ENCODE peak calls at places on chromosomes 7 and 10, in ten cellular contexts. Y, B, R, V, L, F, J, M, Z and G are unnamed samples.

GRCh38 chr10:103197177-103197576 is 4.1 kb upstream of the NT5C2 start:
- DNase-seq in Y (no peak), B (no peak), V (peak; percentile 82), R (peak; percentile 51), L (no peak), J (peak; percentile 62), F (no peak), Z (peak; percentile 67), M (no peak), G (peak; percentile 68)

GRCh38 chr7:27183682-27184341 is 1.2 kb downstream of the HOXA11 start:
- DNase-seq in J (no peak), R (no peak), M (no peak), Y (no peak), B (peak; percentile 29), F (no peak), V (no peak), L (no peak), Z (no peak), G (no peak)

GRCh38 chr10:3825244-3825643 is 40.2 kb upstream of the KLF6 start:
- DNase-seq in R (peak; percentile 61), F (no peak), V (peak; percentile 77), J (no peak), Y (no peak), B (no peak), L (no peak), Z (peak; percentile 84), M (no peak), G (no peak)

GRCh38 chr10:49157229-49157628 is 23.4 kb upstream of the FAM170B start:
- DNase-seq in F (no peak), Y (no peak), Z (no peak), R (no peak), L (no peak), M (no peak), J (no peak), B (no peak), V (no peak), G (no peak)

GRCh38 chr10:132663666-132664365 is 122.1 kb downstream of the NKX6-2 start:
- DNase-seq in M (no peak), J (no peak), R (no peak), F (no peak), B (no peak), V (no peak), Y (no peak), L (no peak), Z (peak; percentile 20), G (no peak)

GRCh38 chr10:12459338-12459737 is 110.0 kb downstream of the CAMK1D start:
- DNase-seq in Z (no peak), R (no peak), V (no peak), B (no peak), Y (no peak), M (no peak), F (no peak), J (no peak), L (no peak), G (no peak)

GRCh38 chr10:98212204-98212603 is 55.8 kb downstream of the LOXL4 start:
- DNase-seq in B (no peak), F (no peak), M (no peak), J (no peak), L (no peak), Z (no peak), V (no peak), R (no peak), Y (no peak), G (no peak)

GRCh38 chr10:93573051-93573909 is 6.8 kb downstream of the FFAR4 start:
- DNase-seq in Y (no peak), L (no peak), R (peak; percentile 20), F (no peak), M (no peak), B (no peak), V (no peak), Z (no peak), J (peak; percentile 12), G (no peak)

GRCh38 chr10:121510201-121510771 is 88.0 kb downstream of the FGFR2 start:
- DNase-seq in F (no peak), L (no peak), R (no peak), B (no peak), Z (no peak), V (peak; percentile 15), M (no peak), J (no peak), Y (no peak), G (no peak)

GRCh38 chr7:322111-322671 is 32.2 kb downstream of the FOXL3 start:
- DNase-seq in B (peak; percentile 85), F (peak; percentile 88), L (no peak), V (peak; percentile 70), J (peak; percentile 48), R (peak; percentile 73), Y (peak; percentile 51), M (peak; percentile 89), Z (peak; percentile 85), G (peak; percentile 64)

GRCh38 chr7:109407756-109408155 is 838.1 kb downstream of the DNAJB9 start:
- DNase-seq in L (no peak), Y (no peak), F (no peak), R (no peak), J (no peak), Z (no peak), B (no peak), V (no peak), M (no peak), G (no peak)

GRCh38 chr10:12909836-12910185 is 91.7 kb downstream of the CCDC3 start:
- DNase-seq in V (no peak), J (no peak), L (no peak), B (no peak), R (no peak), Y (no peak), F (no peak), M (no peak), Z (no peak), G (no peak)

GRCh38 chr10:68105820-68106219 is 3.5 kb upstream of the MYPN start:
- DNase-seq in M (no peak), L (no peak), V (peak; percentile 61), R (no peak), B (no peak), Z (peak; percentile 60), F (no peak), Y (no peak), J (no peak), G (no peak)

GRCh38 chr10:32065871-32066270 is 9.6 kb upstream of the KIF5B start:
- DNase-seq in Y (no peak), J (no peak), M (no peak), R (no peak), Z (no peak), F (no peak), L (no peak), B (no peak), V (peak; percentile 5), G (no peak)

GRCh38 chr7:43650457-43651052 is 67.6 kb downstream of the STK17A start:
- DNase-seq in F (no peak), M (peak; percentile 19), L (no peak), R (no peak), Z (no peak), B (no peak), Y (no peak), J (no peak), V (no peak), G (no peak)

GRCh38 chr10:132048294-132048667 is 17.5 kb upstream of the JAKMIP3 start:
- DNase-seq in B (no peak), V (peak; percentile 51), F (no peak), Y (no peak), L (no peak), Z (no peak), J (no peak), R (no peak), M (no peak), G (no peak)

GRCh38 chr10:9636206-9636605 is 1381.5 kb upstream of the CELF2 start:
- DNase-seq in M (no peak), V (no peak), J (no peak), B (no peak), F (no peak), R (no peak), Z (no peak), L (no peak), Y (no peak), G (no peak)

GRCh38 chr7:55550010-55550409 is 22.3 kb downstream of the VOPP1 start:
- DNase-seq in L (no peak), B (no peak), Z (no peak), M (no peak), Y (peak; percentile 45), R (no peak), V (no peak), F (no peak), J (no peak), G (no peak)

GRCh38 chr7:157355784-157356511 is 19.1 kb downstream of the DNAJB6 start:
- DNase-seq in Z (peak; percentile 86), V (no peak), Y (no peak), F (no peak), L (no peak), B (no peak), R (no peak), J (peak; percentile 59), M (no peak), G (peak; percentile 89)

GRCh38 chr10:96512997-96513685 is 585 bp downstream of the TLL2 start:
- DNase-seq in Z (no peak), R (no peak), B (peak; percentile 76), L (no peak), V (no peak), M (no peak), J (no peak), F (no peak), Y (no peak), G (no peak)

GRCh38 chr10:43219848-43220247 is 47.0 kb downstream of the RASGEF1A start:
- DNase-seq in F (no peak), R (no peak), B (no peak), V (no peak), L (no peak), Z (peak; percentile 19), M (no peak), J (no peak), Y (no peak), G (no peak)

GRCh38 chr7:78601728-78602127 is 803.2 kb downstream of the PHTF2 start:
- DNase-seq in M (no peak), J (no peak), B (no peak), L (no peak), V (no peak), Z (no peak), Y (no peak), F (no peak), R (no peak), G (no peak)

GRCh38 chr10:126407831-126408230 is 19.6 kb upstream of the ADAM12 start:
- DNase-seq in L (no peak), V (peak; percentile 23), J (no peak), Z (no peak), B (no peak), R (no peak), F (no peak), Y (no peak), M (no peak), G (no peak)

GRCh38 chr10:101066146-101066889 is 4.5 kb downstream of the KAZALD1 start:
- DNase-seq in J (peak; percentile 88), F (peak; percentile 33), Z (peak; percentile 84), L (no peak), B (peak; percentile 74), R (peak; percentile 71), M (no peak), Y (no peak), V (peak; percentile 87), G (peak; percentile 40)

GRCh38 chr10:102669206-102670064 is 25.2 kb downstream of the TRIM8 start:
- DNase-seq in Y (no peak), F (no peak), M (no peak), B (peak; percentile 60), R (no peak), Z (peak; percentile 88), V (peak; percentile 45), L (no peak), J (peak; percentile 56), G (no peak)

GRCh38 chr10:48612241-48612943 is 7.5 kb upstream of the ARHGAP22 start:
- DNase-seq in Y (no peak), Z (no peak), B (no peak), M (no peak), L (no peak), R (peak; percentile 7), J (no peak), V (no peak), F (no peak), G (no peak)

GRCh38 chr10:89954787-89955566 is 253.6 kb downstream of the KIF20B start:
- DNase-seq in Z (no peak), Y (no peak), M (no peak), V (no peak), J (no peak), B (no peak), L (no peak), R (no peak), F (no peak), G (no peak)

GRCh38 chr10:71357792-71358265 is 38.8 kb downstream of the SLC29A3 start:
- DNase-seq in Y (no peak), Z (no peak), J (no peak), V (no peak), B (no peak), F (no peak), M (no peak), L (no peak), R (no peak), G (no peak)